ENCODE peak calls at places on chromosome 9, in ten cellular contexts. B, X, U, Q, M, H, E, N, W and K are unnamed samples.

GRCh38 chr9:2047144-2047671 is 32.1 kb downstream of the SMARCA2 start:
- DNase-seq in B (no peak), X (no peak), U (no peak), Q (no peak), M (no peak), H (no peak), E (no peak), N (no peak), W (no peak), K (no peak)

GRCh38 chr9:97559111-97559514 is 57.6 kb downstream of the TMOD1 start:
- DNase-seq in B (no peak), X (no peak), U (no peak), Q (no peak), M (no peak), H (no peak), E (no peak), N (no peak), W (no peak), K (no peak)

GRCh38 chr9:5582835-5583195 is 46.1 kb upstream of the RIC1 start:
- DNase-seq in B (peak; percentile 44), X (peak; percentile 36), U (no peak), Q (no peak), M (no peak), H (no peak), E (peak; percentile 93), N (peak; percentile 72), W (no peak), K (peak; percentile 56)

GRCh38 chr9:134592018-134592818 is 49.4 kb upstream of the COL5A1 start:
- DNase-seq in B (peak; percentile 87), X (peak; percentile 68), U (peak; percentile 78), Q (no peak), M (no peak), H (peak; percentile 51), E (peak; percentile 91), N (peak; percentile 99), W (peak; percentile 22), K (no peak)

GRCh38 chr9:137492464-137493162 is 33.5 kb upstream of the NSMF start:
- DNase-seq in B (no peak), X (no peak), U (no peak), Q (no peak), M (peak; percentile 31), H (no peak), E (no peak), N (no peak), W (no peak), K (no peak)

GRCh38 chr9:30197954-30198353 is 2186.5 kb upstream of the ACO1 start:
- DNase-seq in B (no peak), X (no peak), U (no peak), Q (peak; percentile 14), M (no peak), H (no peak), E (no peak), N (no peak), W (no peak), K (peak; percentile 54)

GRCh38 chr9:114804504-114804903 is 1.3 kb downstream of the TNFSF15 start:
- DNase-seq in B (peak; percentile 90), X (no peak), U (peak; percentile 72), Q (no peak), M (peak; percentile 79), H (no peak), E (peak; percentile 14), N (peak; percentile 69), W (peak; percentile 54), K (peak; percentile 66)

GRCh38 chr9:128070874-128071273 is 2.8 kb downstream of the SLC25A25 start:
- DNase-seq in B (no peak), X (no peak), U (no peak), Q (no peak), M (no peak), H (no peak), E (no peak), N (no peak), W (no peak), K (no peak)

GRCh38 chr9:74570879-74571512 is 73.9 kb downstream of the RORB start:
- DNase-seq in B (peak; percentile 32), X (no peak), U (no peak), Q (peak; percentile 21), M (no peak), H (no peak), E (peak; percentile 51), N (peak; percentile 11), W (no peak), K (peak; percentile 50)

GRCh38 chr9:113828211-113828610 is 47.9 kb upstream of the ZNF618 start:
- DNase-seq in B (no peak), X (no peak), U (no peak), Q (no peak), M (no peak), H (no peak), E (no peak), N (no peak), W (no peak), K (no peak)

GRCh38 chr9:113524460-113524859 is 60.9 kb downstream of the RGS3 start:
- DNase-seq in B (no peak), X (no peak), U (no peak), Q (no peak), M (peak; percentile 76), H (no peak), E (no peak), N (no peak), W (no peak), K (no peak)

GRCh38 chr9:14616188-14616982 is 76.8 kb downstream of the ZDHHC21 start:
- DNase-seq in B (peak; percentile 9), X (no peak), U (peak; percentile 5), Q (peak; percentile 70), M (no peak), H (no peak), E (peak; percentile 84), N (peak; percentile 75), W (no peak), K (peak; percentile 73)

DNA sequence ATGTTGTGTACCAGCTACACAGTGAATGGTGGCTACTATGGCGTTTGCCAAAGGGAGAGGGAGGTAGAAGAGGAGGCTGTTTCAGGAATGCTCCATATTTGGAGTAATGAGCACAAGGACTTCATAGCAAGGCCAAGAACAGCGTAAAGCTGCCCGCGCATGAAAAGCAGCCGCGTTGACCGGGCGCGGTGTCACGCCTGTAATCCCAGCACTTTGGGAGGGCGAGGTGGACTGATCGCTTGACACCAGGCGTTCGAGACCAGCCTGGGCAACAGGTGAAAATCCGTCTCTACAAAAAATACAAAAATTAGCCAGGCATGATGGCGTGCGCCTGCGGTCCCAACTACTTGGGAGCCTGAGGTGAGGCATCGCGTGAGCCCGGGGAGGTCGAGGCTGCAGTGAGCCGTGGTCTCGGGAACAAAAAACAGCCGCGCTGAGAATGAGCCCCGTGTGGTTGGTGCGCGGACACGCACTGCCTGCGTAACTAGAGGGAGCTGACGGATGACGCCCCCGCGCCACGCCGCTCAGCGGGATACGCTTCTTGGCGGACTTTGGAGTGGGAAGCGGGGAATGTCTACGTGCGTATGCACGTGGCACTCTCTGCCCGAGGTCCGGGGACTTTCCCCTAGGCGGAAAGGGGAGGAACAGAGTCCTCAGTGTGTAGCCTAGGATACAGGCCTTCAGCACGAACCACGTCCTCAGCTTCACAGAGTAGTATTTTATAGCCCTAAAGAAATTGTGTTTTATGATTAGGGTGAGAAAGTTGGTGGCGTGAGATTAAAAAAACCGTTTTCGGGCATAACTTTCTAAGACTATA is at the start of gene RMRP:
- DNase-seq in B (peak; percentile 99), X (peak; percentile 99), U (peak; percentile 98), Q (peak; percentile 98), M (peak; percentile 97), H (peak; percentile 94), E (peak; percentile 100), N (peak; percentile 100), W (peak; percentile 99), K (peak; percentile 100)
- TF ChIP-seq CTCF in B (peak; percentile 29), X (peak; percentile 12), U (peak; percentile 36), Q (peak; percentile 30), M (peak; percentile 41), H (peak; percentile 46), E (peak; percentile 40), N (peak; percentile 26), W (peak; percentile 69), K (peak; percentile 26)

GRCh38 chr9:36995927-36996471 is 38.1 kb downstream of the PAX5 start:
- DNase-seq in B (peak; percentile 51), X (peak; percentile 48), U (no peak), Q (peak; percentile 89), M (peak; percentile 66), H (no peak), E (peak; percentile 56), N (peak; percentile 35), W (peak; percentile 73), K (peak; percentile 71)
- H3K4me3 ChIP-seq in B (peak overlapping the region; percentile 17), X (no peak overlapping the region), U (no peak overlapping the region), Q (no peak overlapping the region), M (peak overlapping the region; percentile 15), H (no peak overlapping the region), E (no peak overlapping the region), N (no peak overlapping the region), W (no peak overlapping the region), K (no peak overlapping the region)

GRCh38 chr9:109442716-109443115 is 55.4 kb downstream of the PTPN3 start:
- DNase-seq in B (no peak), X (no peak), U (no peak), Q (no peak), M (no peak), H (no peak), E (no peak), N (no peak), W (peak; percentile 44), K (peak; percentile 89)

GRCh38 chr9:109440797-109441287 is 57.3 kb downstream of the PTPN3 start:
- DNase-seq in B (peak; percentile 87), X (no peak), U (peak; percentile 26), Q (peak; percentile 79), M (peak; percentile 39), H (no peak), E (peak; percentile 89), N (peak; percentile 82), W (peak; percentile 75), K (peak; percentile 89)

GRCh38 chr9:109440117-109440515 is 58.0 kb downstream of the PTPN3 start:
- DNase-seq in B (no peak), X (no peak), U (no peak), Q (no peak), M (no peak), H (no peak), E (no peak), N (no peak), W (peak; percentile 76), K (no peak)

GRCh38 chr9:109439378-109440116 is 58.6 kb downstream of the PTPN3 start:
- DNase-seq in B (no peak), X (no peak), U (no peak), Q (no peak), M (no peak), H (no peak), E (no peak), N (no peak), W (no peak), K (no peak)

DNA sequence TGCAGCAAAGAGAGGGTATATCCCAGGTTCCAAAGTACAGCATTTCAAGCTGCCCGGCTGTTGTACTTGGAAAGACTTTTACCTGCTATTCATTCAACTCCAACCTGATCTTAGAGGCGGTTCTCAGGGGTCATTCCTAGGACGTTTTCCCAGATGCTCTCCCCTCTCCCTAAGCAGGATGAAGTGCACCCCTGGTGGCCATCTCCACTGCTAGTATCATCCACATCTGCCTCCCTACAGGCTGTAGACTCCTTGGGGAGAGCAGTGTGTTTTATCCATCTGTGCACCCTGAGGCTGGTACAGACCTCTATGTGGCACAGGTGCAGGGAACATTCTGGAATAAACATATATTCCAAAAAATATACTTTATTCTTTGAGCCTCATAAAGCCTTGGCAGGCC is 56.8 kb downstream of the PTPN3 start:
- DNase-seq in B (no peak), X (no peak), U (no peak), Q (peak; percentile 34), M (no peak), H (no peak), E (no peak), N (no peak), W (no peak), K (no peak)
- TF ChIP-seq CTCF in B (peak; percentile 48), X (no peak), U (peak; percentile 22), Q (no peak), M (no peak), H (no peak), E (peak; percentile 31), N (peak; percentile 36), W (no peak), K (peak; percentile 30)

GRCh38 chr9:131824175-131824594 is 84.3 kb upstream of the RAPGEF1 start:
- DNase-seq in B (no peak), X (no peak), U (no peak), Q (no peak), M (no peak), H (no peak), E (no peak), N (no peak), W (no peak), K (no peak)
- H3K4me3 ChIP-seq in B (no peak overlapping the region), X (no peak overlapping the region), U (no peak overlapping the region), Q (no peak overlapping the region), M (no peak overlapping the region), H (no peak overlapping the region), E (no peak overlapping the region), N (no peak overlapping the region), W (no peak overlapping the region), K (no peak overlapping the region)